ENCODE peak calls at places on chromosome 21, in six cellular contexts. One of them, this sample, is unnamed.

GRCh38 chr21:24436236-24436635 is 1171.0 kb downstream of the MRPL39 start:
- DNase-seq in lung: no peak
- DNase-seq in skeletal muscle cell: no peak
- DNase-seq in NCI-H1417: no peak
- DNase-seq in stimulated activated CD4-positive, alpha-beta T cell treated with anti-CD3 and anti-CD28 coated beads, Interleukin-2, amount 100 ng/mL, for 24 hours: no peak
- DNase-seq in sciatic nerve: no peak
- DNase-seq in this sample: no peak

GRCh38 chr21:45891388-45892155 is 90.0 kb upstream of the COL6A1 start:
- DNase-seq in stimulated activated CD4-positive, alpha-beta T cell treated with anti-CD3 and anti-CD28 coated beads, Interleukin-2, amount 100 ng/mL, for 24 hours: no peak
- DNase-seq in sciatic nerve: no peak
- DNase-seq in NCI-H1417: no peak
- DNase-seq in skeletal muscle cell: no peak
- DNase-seq in lung: no peak
- DNase-seq in this sample: no peak

GRCh38 chr21:43944757-43945156 is 67.4 kb upstream of the TRAPPC10 start:
- DNase-seq in lung: no peak
- DNase-seq in skeletal muscle cell: no peak
- DNase-seq in sciatic nerve: no peak
- DNase-seq in stimulated activated CD4-positive, alpha-beta T cell treated with anti-CD3 and anti-CD28 coated beads, Interleukin-2, amount 100 ng/mL, for 24 hours: no peak
- DNase-seq in NCI-H1417: no peak
- DNase-seq in this sample: no peak

GRCh38 chr21:14833952-14834351 is 230.8 kb downstream of the NRIP1 start:
- DNase-seq in sciatic nerve: no peak
- DNase-seq in skeletal muscle cell: no peak
- DNase-seq in lung: no peak
- DNase-seq in stimulated activated CD4-positive, alpha-beta T cell treated with anti-CD3 and anti-CD28 coated beads, Interleukin-2, amount 100 ng/mL, for 24 hours: no peak
- DNase-seq in NCI-H1417: no peak
- DNase-seq in this sample: no peak

GRCh38 chr21:37146320-37147225 is 73.5 kb downstream of the TTC3 start:
- DNase-seq in skeletal muscle cell: no peak
- DNase-seq in lung: no peak
- DNase-seq in NCI-H1417: no peak
- DNase-seq in sciatic nerve: no peak
- DNase-seq in stimulated activated CD4-positive, alpha-beta T cell treated with anti-CD3 and anti-CD28 coated beads, Interleukin-2, amount 100 ng/mL, for 24 hours: no peak
- DNase-seq in this sample: no peak

GRCh38 chr21:42505090-42505726 is 8.4 kb upstream of the SLC37A1 start:
- DNase-seq in skeletal muscle cell: no peak
- DNase-seq in sciatic nerve: no peak
- DNase-seq in lung: no peak
- DNase-seq in NCI-H1417: no peak
- DNase-seq in stimulated activated CD4-positive, alpha-beta T cell treated with anti-CD3 and anti-CD28 coated beads, Interleukin-2, amount 100 ng/mL, for 24 hours: no peak
- DNase-seq in this sample: no peak

GRCh38 chr21:34024382-34024693 is 49.0 kb upstream of the MRPS6 start:
- DNase-seq in lung: peak; percentile 3
- DNase-seq in NCI-H1417: no peak
- DNase-seq in skeletal muscle cell: no peak
- DNase-seq in sciatic nerve: no peak
- DNase-seq in stimulated activated CD4-positive, alpha-beta T cell treated with anti-CD3 and anti-CD28 coated beads, Interleukin-2, amount 100 ng/mL, for 24 hours: no peak
- DNase-seq in this sample: no peak

GRCh38 chr21:37582613-37583012 is 216.0 kb downstream of the DYRK1A start:
- DNase-seq in stimulated activated CD4-positive, alpha-beta T cell treated with anti-CD3 and anti-CD28 coated beads, Interleukin-2, amount 100 ng/mL, for 24 hours: no peak
- DNase-seq in skeletal muscle cell: no peak
- DNase-seq in sciatic nerve: no peak
- DNase-seq in lung: no peak
- DNase-seq in NCI-H1417: peak; percentile 5
- DNase-seq in this sample: no peak

GRCh38 chr21:37462087-37462861 is 95.7 kb downstream of the DYRK1A start:
- DNase-seq in sciatic nerve: no peak
- DNase-seq in lung: no peak
- DNase-seq in skeletal muscle cell: no peak
- DNase-seq in stimulated activated CD4-positive, alpha-beta T cell treated with anti-CD3 and anti-CD28 coated beads, Interleukin-2, amount 100 ng/mL, for 24 hours: no peak
- DNase-seq in NCI-H1417: no peak
- DNase-seq in this sample: no peak

GRCh38 chr21:33185852-33186251 is 43.9 kb upstream of the IFNAR2 start:
- DNase-seq in NCI-H1417: no peak
- DNase-seq in lung: no peak
- DNase-seq in skeletal muscle cell: no peak
- DNase-seq in sciatic nerve: no peak
- DNase-seq in stimulated activated CD4-positive, alpha-beta T cell treated with anti-CD3 and anti-CD28 coated beads, Interleukin-2, amount 100 ng/mL, for 24 hours: no peak
- DNase-seq in this sample: no peak

GRCh38 chr21:33552999-33553598 is 10.3 kb downstream of the SON start:
- DNase-seq in stimulated activated CD4-positive, alpha-beta T cell treated with anti-CD3 and anti-CD28 coated beads, Interleukin-2, amount 100 ng/mL, for 24 hours: no peak
- DNase-seq in lung: no peak
- DNase-seq in NCI-H1417: no peak
- DNase-seq in sciatic nerve: no peak
- DNase-seq in skeletal muscle cell: no peak
- DNase-seq in this sample: no peak

GRCh38 chr21:27132270-27132669 is 165.4 kb upstream of the ADAMTS5 start:
- DNase-seq in stimulated activated CD4-positive, alpha-beta T cell treated with anti-CD3 and anti-CD28 coated beads, Interleukin-2, amount 100 ng/mL, for 24 hours: no peak
- DNase-seq in sciatic nerve: no peak
- DNase-seq in skeletal muscle cell: peak; percentile 84
- DNase-seq in lung: no peak
- DNase-seq in NCI-H1417: no peak
- DNase-seq in this sample: no peak

GRCh38 chr21:33789697-33790096 is 125.9 kb downstream of the ATP5PO start:
- DNase-seq in NCI-H1417: no peak
- DNase-seq in sciatic nerve: no peak
- DNase-seq in lung: no peak
- DNase-seq in skeletal muscle cell: peak; percentile 38
- DNase-seq in stimulated activated CD4-positive, alpha-beta T cell treated with anti-CD3 and anti-CD28 coated beads, Interleukin-2, amount 100 ng/mL, for 24 hours: no peak
- DNase-seq in this sample: no peak

GRCh38 chr21:34580181-34580700 is 34.7 kb downstream of the RCAN1 start:
- DNase-seq in lung: no peak
- DNase-seq in sciatic nerve: no peak
- DNase-seq in NCI-H1417: peak; percentile 72
- DNase-seq in skeletal muscle cell: no peak
- DNase-seq in stimulated activated CD4-positive, alpha-beta T cell treated with anti-CD3 and anti-CD28 coated beads, Interleukin-2, amount 100 ng/mL, for 24 hours: no peak
- DNase-seq in this sample: peak; percentile 62